ENCODE peak calls at places on chromosomes 2 and 18, in four cellular contexts. R is HepG2, U is GM12878, J is K562. M is an unnamed sample.

GRCh38 chr2:173023718-173024117 is 51.9 kb upstream of the MAP3K20 start:
- DNase-seq in R (no peak), U (no peak), J (no peak), M (no peak)

GRCh38 chr18:63271881-63272299 is 47.7 kb downstream of the BCL2 start:
- DNase-seq in R (no peak), U (no peak), J (no peak), M (no peak)

GRCh38 chr2:74525717-74526648 is at the start of gene DQX1:
- DNase-seq in R (peak), U (peak), J (peak), M (no peak)

GRCh38 chr2:31433541-31433940 is 19.0 kb upstream of the XDH start:
- DNase-seq in R (no peak), U (no peak), J (no peak), M (no peak)

GRCh38 chr2:96470636-96471035 is 34.5 kb downstream of the NEURL3 start:
- DNase-seq in R (no peak), U (no peak), J (peak), M (peak)

GRCh38 chr2:237669628-237670351 is 42.4 kb downstream of the LRRFIP1 start:
- DNase-seq in R (peak), U (peak), J (no peak), M (peak)

GRCh38 chr2:39434233-39434897 is 2.7 kb downstream of the MAP4K3 start:
- DNase-seq in R (no peak), U (no peak), J (no peak), M (no peak)

GRCh38 chr2:36423172-36423571 is 67.6 kb downstream of the CRIM1 start:
- DNase-seq in R (no peak), U (no peak), J (no peak), M (no peak)

GRCh38 chr2:61423714-61424113 is 47.2 kb downstream of the USP34 start:
- DNase-seq in R (peak), U (no peak), J (no peak), M (no peak)

GRCh38 chr2:234957533-234958135 is 5.8 kb downstream of the SH3BP4 start:
- DNase-seq in R (no peak), U (no peak), J (no peak), M (no peak)

GRCh38 chr2:25303517-25304338 is 38.0 kb downstream of the DNMT3A start:
- DNase-seq in R (no peak), U (no peak), J (no peak), M (no peak)

GRCh38 chr2:65256088-65256487 is 28.5 kb downstream of the ACTR2 start:
- DNase-seq in R (no peak), U (no peak), J (no peak), M (no peak)

GRCh38 chr2:15758779-15759343 is 167.2 kb downstream of the DDX1 start:
- DNase-seq in R (no peak), U (no peak), J (no peak), M (no peak)

GRCh38 chr2:149735237-149735958 is 147.8 kb upstream of the MMADHC start:
- DNase-seq in R (no peak), U (no peak), J (no peak), M (no peak)

GRCh38 chr18:500556-501405 is at the start of gene COLEC12:
- DNase-seq in R (no peak), U (no peak), J (no peak), M (no peak)

GRCh38 chr2:56169521-56169920 is 14.3 kb upstream of the CCDC85A start:
- DNase-seq in R (no peak), U (no peak), J (no peak), M (no peak)

GRCh38 chr18:64809801-64810200 is 660.9 kb upstream of the LINC00305 start:
- DNase-seq in R (no peak), U (no peak), J (no peak), M (no peak)

GRCh38 chr18:5515007-5515744 is 28.6 kb downstream of the EPB41L3 start:
- DNase-seq in R (no peak), U (no peak), J (no peak), M (no peak)

GRCh38 chr2:219286436-219287115 is 7.4 kb downstream of the DNAJB2 start:
- DNase-seq in R (no peak), U (no peak), J (no peak), M (no peak)

GRCh38 chr18:74679006-74679678 is 81.5 kb downstream of the ZNF407 start:
- DNase-seq in R (no peak), U (peak), J (no peak), M (no peak)

GRCh38 chr18:55310863-55311262 is 277.1 kb downstream of the TCF4 start:
- DNase-seq in R (no peak), U (no peak), J (no peak), M (no peak)
- TF ChIP-seq CHD4 in R (no peak), U (no peak), J (no peak), M (no peak)

GRCh38 chr2:85920810-85921545 is 32.2 kb upstream of the ST3GAL5 start:
- DNase-seq in R (no peak), U (no peak), J (peak), M (peak)

GRCh38 chr2:85925216-85925671 is 36.5 kb upstream of the ST3GAL5 start:
- DNase-seq in R (no peak), U (no peak), J (no peak), M (no peak)

GRCh38 chr2:85921659-85922058 is 32.9 kb upstream of the ST3GAL5 start:
- DNase-seq in R (no peak), U (no peak), J (peak), M (no peak)

GRCh38 chr2:85924522-85924921 is 35.7 kb upstream of the ST3GAL5 start:
- DNase-seq in R (no peak), U (no peak), J (no peak), M (peak)

DNA sequence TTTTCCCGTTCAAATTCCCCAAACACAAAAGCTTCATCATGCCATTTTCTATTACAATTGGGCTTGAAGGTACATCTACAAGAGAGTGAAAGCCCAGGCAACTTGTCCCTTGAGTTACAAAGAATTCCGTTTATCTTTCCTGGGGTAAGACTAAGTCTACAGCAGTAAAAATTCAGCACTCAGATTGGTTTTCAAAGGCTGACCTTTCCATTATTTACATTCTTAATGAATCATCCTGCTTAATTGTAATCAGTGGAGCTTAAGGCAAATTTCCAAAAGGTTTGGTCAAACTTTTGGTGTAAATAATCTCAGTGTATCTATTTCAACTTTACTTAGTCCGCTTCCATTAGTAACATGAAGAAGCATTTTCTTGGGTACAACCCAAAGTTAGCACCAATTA is 33.4 kb upstream of the ST3GAL5 start:
- DNase-seq in R (no peak), U (no peak), J (no peak), M (no peak)
- H3K27ac ChIP-seq in R (no peak), U (no peak), J (peak), M (peak)

GRCh38 chr2:92074549-92074898 is 2796.7 kb upstream of the TEKT4 start:
- DNase-seq in R (no peak), U (no peak), J (peak), M (no peak)

GRCh38 chr2:92073815-92074548 is 2797.2 kb upstream of the TEKT4 start:
- DNase-seq in R (no peak), U (no peak), J (peak), M (no peak)

GRCh38 chr2:92073036-92073814 is 2798.0 kb upstream of the TEKT4 start:
- DNase-seq in R (no peak), U (no peak), J (peak), M (no peak)

GRCh38 chr2:92072461-92073035 is 2798.7 kb upstream of the TEKT4 start:
- DNase-seq in R (no peak), U (no peak), J (peak), M (no peak)
- TF ChIP-seq CHD4 in R (no peak), U (no peak), J (no peak), M (no peak)

DNA sequence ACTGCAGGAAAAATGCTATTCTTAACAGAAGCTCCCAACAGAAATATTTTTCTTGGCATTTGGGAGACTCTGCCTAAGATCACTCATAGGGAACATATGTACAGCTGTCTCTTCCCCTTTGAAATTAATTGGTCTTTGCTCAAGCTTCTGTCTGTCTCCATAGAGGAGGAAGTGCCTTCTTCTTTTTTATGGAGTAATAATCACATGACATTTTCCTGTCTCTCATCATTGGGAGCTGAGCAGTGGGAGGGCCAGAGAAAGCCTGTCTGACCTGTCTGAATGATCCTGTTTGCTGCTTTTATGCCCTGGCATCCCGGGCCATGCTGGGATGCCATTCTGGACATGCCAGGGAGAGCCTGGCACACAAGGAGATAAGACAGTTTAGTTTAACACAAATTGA is 145.6 kb downstream of the AQP4 start:
- DNase-seq in R (no peak), U (no peak), J (no peak), M (no peak)
- H3K27ac ChIP-seq in R (no peak), U (no peak), J (no peak), M (no peak)

GRCh38 chr18:48565105-48565504 is 26.3 kb downstream of the CTIF start:
- DNase-seq in R (no peak), U (no peak), J (no peak), M (no peak)
- TF ChIP-seq CHD4 in R (no peak), U (no peak), J (no peak), M (no peak)

DNA sequence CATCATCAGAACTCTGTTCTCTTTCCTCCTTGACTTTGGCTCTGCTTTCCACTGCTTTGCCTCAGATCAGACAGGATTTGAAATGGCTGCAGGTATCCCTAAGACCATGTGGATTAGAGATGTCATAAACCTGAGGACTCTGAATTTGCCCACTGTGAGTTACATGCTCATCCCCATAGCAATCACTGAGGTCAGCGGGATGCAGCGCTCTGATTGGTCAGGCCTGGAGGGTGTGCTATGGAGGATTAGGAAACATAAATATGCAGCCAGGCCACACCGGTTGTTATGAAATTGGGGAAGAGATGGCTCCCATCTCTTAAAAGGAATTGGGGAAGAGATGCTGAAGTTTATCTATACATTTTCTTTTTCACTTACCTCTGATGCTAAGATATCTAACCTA is 73.7 kb upstream of the DNAJC10 start:
- DNase-seq in R (peak), U (peak), J (peak), M (peak)
- H3K27ac ChIP-seq in R (no peak), U (no peak), J (no peak), M (no peak)

GRCh38 chr2:202609381-202610145 is 25.2 kb upstream of the FAM117B start:
- DNase-seq in R (no peak), U (peak), J (no peak), M (no peak)
- TF ChIP-seq CHD4 in R (no peak), U (no peak), J (no peak), M (no peak)

M was measured in A549.